ENCODE peak calls at places on chromosome 11, in ten cellular contexts. One of them, this sample, is unnamed.

GRCh38 chr11:119155733-119156492 is 7.1 kb downstream of the ABCG4 start:
- DNase-seq in naive thymus-derived CD4-positive, alpha-beta T cell: no peak
- DNase-seq in AG20443: peak
- DNase-seq in type B pancreatic cell: no peak
- DNase-seq in NCI-H2171: no peak
- DNase-seq in HTR-8/SVneo: peak
- DNase-seq in ELF-1: peak
- DNase-seq in AG09309: no peak
- DNase-seq in stromal cell of bone marrow: no peak
- DNase-seq in activated T-cell treated with anti-CD3 and anti-CD28 coated beads for 48 hours: no peak
- DNase-seq in this sample: no peak

GRCh38 chr11:73321342-73322110 is 13.4 kb downstream of the ARHGEF17 start:
- DNase-seq in AG20443: no peak
- DNase-seq in type B pancreatic cell: no peak
- DNase-seq in AG09309: no peak
- DNase-seq in ELF-1: no peak
- DNase-seq in stromal cell of bone marrow: no peak
- DNase-seq in activated T-cell treated with anti-CD3 and anti-CD28 coated beads for 48 hours: no peak
- DNase-seq in HTR-8/SVneo: peak
- DNase-seq in NCI-H2171: peak
- DNase-seq in naive thymus-derived CD4-positive, alpha-beta T cell: no peak
- DNase-seq in this sample: no peak

GRCh38 chr11:123159146-123159857 is 35.7 kb downstream of the CLMP start:
- DNase-seq in naive thymus-derived CD4-positive, alpha-beta T cell: no peak
- DNase-seq in NCI-H2171: no peak
- DNase-seq in type B pancreatic cell: no peak
- DNase-seq in AG20443: no peak
- DNase-seq in stromal cell of bone marrow: no peak
- DNase-seq in HTR-8/SVneo: no peak
- DNase-seq in AG09309: no peak
- DNase-seq in activated T-cell treated with anti-CD3 and anti-CD28 coated beads for 48 hours: peak
- DNase-seq in ELF-1: no peak
- DNase-seq in this sample: peak

GRCh38 chr11:87589082-87589481 is 551.3 kb downstream of the TMEM135 start:
- DNase-seq in AG20443: no peak
- DNase-seq in HTR-8/SVneo: no peak
- DNase-seq in stromal cell of bone marrow: no peak
- DNase-seq in activated T-cell treated with anti-CD3 and anti-CD28 coated beads for 48 hours: no peak
- DNase-seq in NCI-H2171: no peak
- DNase-seq in ELF-1: no peak
- DNase-seq in naive thymus-derived CD4-positive, alpha-beta T cell: no peak
- DNase-seq in type B pancreatic cell: no peak
- DNase-seq in AG09309: no peak
- DNase-seq in this sample: no peak

GRCh38 chr11:85953491-85954143 is 98.4 kb downstream of the CCDC83 start:
- DNase-seq in stromal cell of bone marrow: peak
- DNase-seq in NCI-H2171: no peak
- DNase-seq in AG20443: no peak
- DNase-seq in activated T-cell treated with anti-CD3 and anti-CD28 coated beads for 48 hours: no peak
- DNase-seq in type B pancreatic cell: no peak
- DNase-seq in naive thymus-derived CD4-positive, alpha-beta T cell: no peak
- DNase-seq in HTR-8/SVneo: no peak
- DNase-seq in AG09309: peak
- DNase-seq in ELF-1: no peak
- DNase-seq in this sample: no peak

GRCh38 chr11:26930518-26931247 is 63.2 kb upstream of the FIBIN start:
- DNase-seq in ELF-1: no peak
- DNase-seq in activated T-cell treated with anti-CD3 and anti-CD28 coated beads for 48 hours: no peak
- DNase-seq in naive thymus-derived CD4-positive, alpha-beta T cell: no peak
- DNase-seq in HTR-8/SVneo: no peak
- DNase-seq in type B pancreatic cell: no peak
- DNase-seq in AG09309: peak
- DNase-seq in AG20443: peak
- DNase-seq in NCI-H2171: no peak
- DNase-seq in stromal cell of bone marrow: no peak
- DNase-seq in this sample: no peak

GRCh38 chr11:117305145-117305544 is 10.9 kb downstream of the BACE1 start:
- DNase-seq in AG09309: no peak
- DNase-seq in stromal cell of bone marrow: no peak
- DNase-seq in type B pancreatic cell: no peak
- DNase-seq in naive thymus-derived CD4-positive, alpha-beta T cell: no peak
- DNase-seq in HTR-8/SVneo: no peak
- DNase-seq in ELF-1: peak
- DNase-seq in NCI-H2171: no peak
- DNase-seq in AG20443: no peak
- DNase-seq in activated T-cell treated with anti-CD3 and anti-CD28 coated beads for 48 hours: no peak
- DNase-seq in this sample: no peak

GRCh38 chr11:5992604-5993251 is 5.9 kb upstream of the OR52L1 start:
- DNase-seq in naive thymus-derived CD4-positive, alpha-beta T cell: no peak
- DNase-seq in AG20443: peak
- DNase-seq in AG09309: peak
- DNase-seq in HTR-8/SVneo: peak
- DNase-seq in NCI-H2171: no peak
- DNase-seq in ELF-1: peak
- DNase-seq in type B pancreatic cell: no peak
- DNase-seq in activated T-cell treated with anti-CD3 and anti-CD28 coated beads for 48 hours: no peak
- DNase-seq in stromal cell of bone marrow: no peak
- DNase-seq in this sample: no peak

GRCh38 chr11:126645206-126645605 is 289.7 kb downstream of the ST3GAL4 start:
- DNase-seq in NCI-H2171: no peak
- DNase-seq in HTR-8/SVneo: peak
- DNase-seq in AG09309: no peak
- DNase-seq in type B pancreatic cell: no peak
- DNase-seq in naive thymus-derived CD4-positive, alpha-beta T cell: no peak
- DNase-seq in AG20443: peak
- DNase-seq in activated T-cell treated with anti-CD3 and anti-CD28 coated beads for 48 hours: no peak
- DNase-seq in stromal cell of bone marrow: no peak
- DNase-seq in ELF-1: no peak
- DNase-seq in this sample: no peak

GRCh38 chr11:126925321-126926093 is 75.1 kb downstream of the KIRREL3 start:
- DNase-seq in HTR-8/SVneo: no peak
- DNase-seq in AG20443: peak
- DNase-seq in ELF-1: no peak
- DNase-seq in stromal cell of bone marrow: no peak
- DNase-seq in activated T-cell treated with anti-CD3 and anti-CD28 coated beads for 48 hours: no peak
- DNase-seq in naive thymus-derived CD4-positive, alpha-beta T cell: no peak
- DNase-seq in AG09309: no peak
- DNase-seq in type B pancreatic cell: no peak
- DNase-seq in NCI-H2171: no peak
- DNase-seq in this sample: no peak

GRCh38 chr11:12075822-12076821 is 34.3 kb upstream of the MICAL2 start:
- DNase-seq in AG09309: peak
- DNase-seq in type B pancreatic cell: no peak
- DNase-seq in ELF-1: no peak
- DNase-seq in NCI-H2171: no peak
- DNase-seq in activated T-cell treated with anti-CD3 and anti-CD28 coated beads for 48 hours: no peak
- DNase-seq in naive thymus-derived CD4-positive, alpha-beta T cell: no peak
- DNase-seq in HTR-8/SVneo: peak
- DNase-seq in AG20443: peak
- DNase-seq in stromal cell of bone marrow: peak
- DNase-seq in this sample: no peak

GRCh38 chr11:103928040-103928555 is 108.3 kb upstream of the DDI1 start:
- DNase-seq in stromal cell of bone marrow: no peak
- DNase-seq in AG20443: no peak
- DNase-seq in HTR-8/SVneo: no peak
- DNase-seq in naive thymus-derived CD4-positive, alpha-beta T cell: no peak
- DNase-seq in ELF-1: peak
- DNase-seq in AG09309: no peak
- DNase-seq in activated T-cell treated with anti-CD3 and anti-CD28 coated beads for 48 hours: no peak
- DNase-seq in NCI-H2171: no peak
- DNase-seq in type B pancreatic cell: no peak
- DNase-seq in this sample: no peak

GRCh38 chr11:45045692-45046471 is 95.2 kb upstream of the TP53I11 start:
- DNase-seq in stromal cell of bone marrow: peak
- DNase-seq in activated T-cell treated with anti-CD3 and anti-CD28 coated beads for 48 hours: peak
- DNase-seq in AG20443: peak
- DNase-seq in HTR-8/SVneo: peak
- DNase-seq in NCI-H2171: no peak
- DNase-seq in ELF-1: peak
- DNase-seq in AG09309: peak
- DNase-seq in type B pancreatic cell: no peak
- DNase-seq in naive thymus-derived CD4-positive, alpha-beta T cell: no peak
- DNase-seq in this sample: no peak

GRCh38 chr11:69277074-69277809 is 16.7 kb upstream of the MYEOV start:
- DNase-seq in stromal cell of bone marrow: no peak
- DNase-seq in HTR-8/SVneo: no peak
- DNase-seq in type B pancreatic cell: no peak
- DNase-seq in AG09309: no peak
- DNase-seq in NCI-H2171: no peak
- DNase-seq in AG20443: no peak
- DNase-seq in naive thymus-derived CD4-positive, alpha-beta T cell: no peak
- DNase-seq in activated T-cell treated with anti-CD3 and anti-CD28 coated beads for 48 hours: no peak
- DNase-seq in ELF-1: no peak
- DNase-seq in this sample: no peak

GRCh38 chr11:64909653-64910343 is 7.2 kb downstream of the ATG2A start:
- DNase-seq in stromal cell of bone marrow: no peak
- DNase-seq in naive thymus-derived CD4-positive, alpha-beta T cell: no peak
- DNase-seq in activated T-cell treated with anti-CD3 and anti-CD28 coated beads for 48 hours: no peak
- DNase-seq in ELF-1: no peak
- DNase-seq in HTR-8/SVneo: no peak
- DNase-seq in AG09309: no peak
- DNase-seq in type B pancreatic cell: no peak
- DNase-seq in NCI-H2171: no peak
- DNase-seq in AG20443: no peak
- DNase-seq in this sample: no peak

GRCh38 chr11:44780940-44781631 is 54.3 kb downstream of the TSPAN18 start:
- DNase-seq in stromal cell of bone marrow: no peak
- DNase-seq in naive thymus-derived CD4-positive, alpha-beta T cell: no peak
- DNase-seq in AG09309: no peak
- DNase-seq in AG20443: no peak
- DNase-seq in HTR-8/SVneo: no peak
- DNase-seq in ELF-1: peak
- DNase-seq in type B pancreatic cell: no peak
- DNase-seq in activated T-cell treated with anti-CD3 and anti-CD28 coated beads for 48 hours: no peak
- DNase-seq in NCI-H2171: no peak
- DNase-seq in this sample: no peak